ENCODE peak calls at places on chromosomes 13 and 19, in five cellular contexts. R, N, Y, A and C are unnamed samples.

GRCh38 chr13:51070005-51070649 is 40.9 kb downstream of the C13orf42 start:
- DNase-seq in N (no peak), Y (peak), A (peak), R (peak), C (peak)

GRCh38 chr19:34066007-34066656 is 106.2 kb upstream of the LSM14A start:
- DNase-seq in R (no peak), N (no peak), Y (no peak), A (no peak), C (no peak)

GRCh38 chr19:15702590-15702930 is 25.3 kb upstream of the OR10H2 start:
- DNase-seq in N (peak), Y (no peak), R (no peak), A (peak), C (no peak)

GRCh38 chr19:46551175-46551574 is 50.0 kb upstream of the CALM3 start:
- DNase-seq in A (no peak), Y (no peak), N (no peak), R (no peak), C (no peak)

GRCh38 chr13:56558698-56559320 is 581.9 kb upstream of the PRR20A start:
- DNase-seq in N (no peak), R (no peak), A (no peak), Y (no peak), C (no peak)

GRCh38 chr13:97223711-97224461 is 1.8 kb downstream of the MBNL2 start:
- DNase-seq in A (peak), N (no peak), Y (peak), R (peak), C (peak)

GRCh38 chr13:39776439-39776838 is 121.0 kb downstream of the COG6 start:
- DNase-seq in A (peak), R (peak), N (no peak), Y (no peak), C (peak)

GRCh38 chr13:20411638-20412342 is 113.9 kb downstream of the CRYL1 start:
- DNase-seq in Y (no peak), A (no peak), R (no peak), N (no peak), C (no peak)

GRCh38 chr13:33490461-33491327 is 205.1 kb upstream of the STARD13 start:
- DNase-seq in Y (peak), R (no peak), N (no peak), A (peak), C (no peak)

GRCh38 chr13:99086869-99087129 is 108.9 kb upstream of the DOCK9 start:
- DNase-seq in R (peak), A (no peak), N (no peak), Y (no peak), C (no peak)

GRCh38 chr13:44219808-44220544 is 153.6 kb upstream of the SERP2 start:
- DNase-seq in R (peak), N (no peak), A (peak), Y (no peak), C (no peak)

GRCh38 chr19:35349614-35350521 is 2.2 kb downstream of the FFAR1 start:
- DNase-seq in N (no peak), R (no peak), Y (no peak), A (no peak), C (no peak)

GRCh38 chr13:49098198-49098597 is 121.9 kb upstream of the MLNR start:
- DNase-seq in A (peak), N (no peak), R (peak), Y (no peak), C (peak)

GRCh38 chr13:109941221-109941620 is 154.8 kb upstream of the IRS2 start:
- DNase-seq in A (no peak), R (no peak), Y (no peak), N (no peak), C (no peak)

GRCh38 chr19:19279853-19280252 is 6.8 kb upstream of the TM6SF2 start:
- DNase-seq in Y (no peak), N (no peak), A (no peak), R (no peak), C (no peak)
- H3K4me3 ChIP-seq in Y (no peak), N (no peak), A (no peak), R (no peak), C (no peak)

GRCh38 chr13:27793377-27794074 is 1.2 kb downstream of the GSX1 start:
- DNase-seq in R (no peak), A (no peak), N (no peak), Y (no peak), C (no peak)
- H3K4me3 ChIP-seq in R (no peak), A (no peak), N (no peak), Y (no peak), C (no peak)

DNA sequence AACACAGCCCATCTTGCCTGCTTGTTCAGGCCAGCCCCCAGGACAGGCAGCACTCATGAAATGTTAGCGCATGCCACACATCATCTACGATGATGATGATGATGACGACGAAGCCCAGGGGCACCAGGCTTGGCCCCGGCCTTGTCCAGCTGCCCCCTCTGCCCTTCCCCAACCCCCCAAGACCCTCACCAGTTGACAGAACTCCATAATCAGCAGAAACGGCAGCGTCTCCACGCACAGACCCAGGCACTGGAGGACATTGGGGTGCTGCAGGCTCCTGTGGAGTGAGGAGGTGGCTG is 9.0 kb downstream of the LMTK3 start:
- DNase-seq in R (no peak), A (no peak), N (no peak), Y (no peak), C (no peak)
- H3K4me3 ChIP-seq in R (no peak), A (no peak), N (peak), Y (peak), C (no peak)

DNA sequence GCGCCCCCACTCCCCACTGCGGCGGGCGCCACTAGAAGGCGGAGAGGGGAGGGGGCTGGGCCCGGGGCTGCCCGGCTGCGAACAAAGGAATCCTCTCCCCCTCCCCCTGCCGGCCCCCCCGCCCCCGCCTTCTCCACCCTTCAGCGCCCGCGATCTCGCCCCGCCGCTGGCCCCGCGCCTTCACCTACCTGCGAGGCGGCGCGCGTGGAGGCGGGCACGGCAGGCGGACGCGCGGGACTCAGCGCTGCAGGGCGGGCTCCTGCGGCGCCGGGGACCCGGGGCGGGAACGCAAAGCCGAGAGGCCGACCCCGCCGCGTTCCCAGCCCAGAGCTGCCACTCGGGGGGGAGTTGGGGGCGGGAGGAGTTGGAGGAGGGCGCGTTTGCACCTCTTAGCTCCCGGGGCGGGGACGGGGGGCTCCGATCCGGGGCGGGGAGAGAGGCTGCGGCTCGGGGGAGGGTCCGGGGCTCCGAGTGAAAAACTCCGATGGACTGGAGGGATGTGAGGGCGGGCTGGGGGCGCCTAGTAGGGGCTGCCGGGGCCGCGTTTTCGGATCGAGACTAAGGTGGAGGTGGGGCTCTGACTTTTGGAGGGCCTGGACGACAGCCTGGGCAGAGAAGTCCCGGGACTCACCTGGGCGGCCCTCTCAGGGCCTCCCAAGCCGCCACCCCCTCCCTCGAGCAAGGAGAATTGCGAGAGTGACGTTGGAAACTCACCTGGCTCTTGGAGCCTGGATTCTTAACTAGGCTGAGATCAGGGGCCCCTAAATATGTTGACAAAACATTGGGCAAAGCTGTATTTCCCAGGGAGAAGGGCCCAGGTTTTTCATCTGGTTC is at the start of gene FBN3:
- DNase-seq in N (no peak), Y (no peak), A (no peak), R (no peak), C (no peak)
- H3K4me3 ChIP-seq in N (peak), Y (no peak), A (no peak), R (no peak), C (no peak)

GRCh38 chr19:48751835-48752510 is 468 bp downstream of the FUT1 start:
- DNase-seq in Y (no peak), A (no peak), N (no peak), R (no peak), C (no peak)
- H3K4me3 ChIP-seq in Y (peak), A (peak), N (peak), R (peak), C (peak)

DNA sequence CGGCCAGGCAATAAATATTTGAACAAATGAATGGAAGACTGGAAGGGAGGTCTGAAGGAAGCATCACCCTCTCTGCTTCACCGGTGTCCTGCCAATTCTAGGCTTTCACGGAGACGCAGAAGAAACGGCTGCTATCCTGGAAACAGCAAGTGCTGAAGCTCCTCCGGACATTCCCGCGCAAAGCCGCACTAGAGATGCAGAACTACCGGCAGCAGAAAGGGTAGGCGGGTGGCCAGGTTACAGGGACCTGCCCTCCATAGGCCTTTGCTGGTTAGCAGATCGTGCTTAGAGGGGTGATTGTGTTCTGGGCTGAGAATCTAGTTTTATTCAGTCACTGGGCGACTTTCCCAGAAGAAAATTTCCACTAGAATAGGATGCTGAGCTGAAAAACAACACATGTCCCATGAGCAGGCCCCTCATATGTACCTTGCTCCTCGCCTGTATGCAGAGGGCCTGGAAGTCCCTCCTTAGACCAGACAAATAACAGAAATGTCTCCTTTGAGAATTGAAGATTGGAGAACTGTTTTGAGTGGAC is 11.0 kb downstream of the PAF1 start:
- DNase-seq in Y (no peak), A (no peak), N (no peak), R (no peak), C (no peak)
- H3K4me3 ChIP-seq in Y (no peak), A (no peak), N (no peak), R (no peak), C (no peak)

GRCh38 chr13:85969331-85969730 is 170.1 kb upstream of the SLITRK6 start:
- DNase-seq in A (no peak), Y (no peak), R (no peak), N (no peak), C (no peak)

GRCh38 chr13:85974604-85975366 is 175.6 kb upstream of the SLITRK6 start:
- DNase-seq in A (no peak), N (no peak), R (peak), Y (peak), C (no peak)

GRCh38 chr13:85970727-85971126 is 171.5 kb upstream of the SLITRK6 start:
- DNase-seq in R (no peak), A (peak), N (no peak), Y (no peak), C (no peak)
- H3K4me3 ChIP-seq in R (no peak), A (no peak), N (no peak), Y (no peak), C (no peak)

DNA sequence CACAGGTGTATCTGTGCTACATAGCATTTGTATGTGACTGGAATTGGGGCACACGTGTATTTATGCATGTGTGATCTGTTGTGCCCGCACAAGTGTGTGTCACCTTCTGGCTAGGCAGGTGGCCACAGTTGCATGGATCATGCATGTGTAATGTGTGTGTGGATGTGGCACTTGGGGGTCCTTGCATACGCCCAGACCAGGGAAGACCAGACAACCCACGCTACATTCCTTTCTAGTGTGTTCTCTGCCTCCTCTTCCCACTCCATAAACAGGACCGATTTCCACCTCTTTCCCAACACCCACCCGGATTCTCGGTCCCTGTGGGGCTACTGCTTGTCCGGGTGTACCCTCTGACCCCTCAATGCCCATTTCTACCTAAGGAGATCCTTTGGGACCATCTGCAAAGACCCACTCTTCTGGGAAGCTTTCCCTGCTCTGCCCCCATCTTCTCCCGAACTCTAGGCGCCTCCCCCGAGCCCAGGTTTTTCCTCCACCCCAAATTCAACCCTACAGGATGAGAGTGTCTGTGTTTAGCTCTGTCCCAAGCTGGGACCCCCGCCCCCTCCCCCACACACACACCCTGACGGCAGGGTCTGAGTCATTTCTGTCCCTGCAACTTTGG is 12.3 kb downstream of the STAP2 start:
- DNase-seq in Y (no peak), N (no peak), R (no peak), A (no peak), C (no peak)
- H3K4me3 ChIP-seq in Y (no peak), N (no peak), R (no peak), A (no peak), C (no peak)

GRCh38 chr19:49423278-49423984 is at the start of gene PTH2:
- DNase-seq in R (no peak), N (no peak), A (no peak), Y (no peak), C (no peak)
- H3K4me3 ChIP-seq in R (no peak), N (peak), A (no peak), Y (no peak), C (no peak)